ENCODE peak calls at places on chromosomes 11 and 22, in nine cellular contexts. Z, N, G, L, F, W, H, Y and E are unnamed samples.

GRCh38 chr22:26318975-26319374 is 110.1 kb upstream of the ASPHD2 start:
- DNase-seq in G (no peak), W (no peak), F (no peak), L (no peak), Z (no peak), Y (no peak), N (no peak), H (no peak), E (no peak)

GRCh38 chr11:10444725-10445286 is 10.3 kb upstream of the AMPD3 start:
- DNase-seq in L (no peak), F (no peak), H (no peak), N (no peak), W (no peak), Z (peak), Y (no peak), G (no peak), E (no peak)

GRCh38 chr22:38519453-38520250 is 13.5 kb upstream of the DDX17 start:
- DNase-seq in Y (no peak), F (no peak), G (no peak), N (no peak), Z (no peak), H (no peak), L (no peak), W (no peak), E (no peak)

GRCh38 chr11:11073996-11074395 is 216.1 kb upstream of the ZBED5 start:
- DNase-seq in L (no peak), H (no peak), Y (no peak), N (no peak), W (no peak), Z (no peak), F (no peak), G (no peak), E (no peak)

GRCh38 chr11:1831338-1832180 is 3.2 kb upstream of the SYT8 start:
- DNase-seq in Z (no peak), H (no peak), Y (no peak), W (no peak), N (no peak), L (no peak), G (no peak), F (no peak), E (no peak)

GRCh38 chr11:44366741-44367140 is 56.8 kb upstream of the ALX4 start:
- DNase-seq in N (no peak), H (no peak), F (no peak), W (no peak), L (peak), Y (no peak), G (no peak), Z (no peak), E (no peak)

GRCh38 chr11:69870772-69871171 is 51.6 kb upstream of the FGF3 start:
- DNase-seq in W (no peak), H (no peak), Z (no peak), N (no peak), L (no peak), Y (no peak), F (no peak), G (no peak), E (no peak)

GRCh38 chr11:68053117-68053516 is 14.3 kb downstream of the TCIRG1 start:
- DNase-seq in H (no peak), W (no peak), L (no peak), N (no peak), Z (no peak), Y (no peak), G (no peak), F (no peak), E (no peak)

GRCh38 chr22:49149721-49150608 is 677.7 kb downstream of the BRD1 start:
- DNase-seq in Z (no peak), H (no peak), L (no peak), F (no peak), W (no peak), Y (no peak), N (no peak), G (no peak), E (no peak)

GRCh38 chr11:120137187-120137610 is 714 bp downstream of the TRIM29 start:
- DNase-seq in W (no peak), Z (no peak), L (peak), N (no peak), F (no peak), G (peak), Y (no peak), H (no peak), E (peak)

GRCh38 chr11:27553186-27553585 is 46.6 kb upstream of the LIN7C start:
- DNase-seq in H (no peak), L (no peak), W (no peak), Z (no peak), G (no peak), N (no peak), F (no peak), Y (no peak), E (no peak)

GRCh38 chr11:69083531-69084247 is 35.0 kb downstream of the TPCN2 start:
- DNase-seq in Y (no peak), L (no peak), Z (no peak), N (no peak), H (no peak), W (no peak), F (no peak), G (no peak), E (no peak)

GRCh38 chr11:66529069-66529468 is 16.8 kb downstream of the ZDHHC24 start:
- DNase-seq in G (no peak), N (no peak), W (no peak), L (no peak), Z (no peak), F (no peak), Y (no peak), H (no peak), E (no peak)

GRCh38 chr11:77082838-77083552 is 16.2 kb downstream of the CAPN5 start:
- DNase-seq in Z (peak), Y (peak), W (no peak), N (no peak), F (no peak), G (peak), L (no peak), H (no peak), E (no peak)

GRCh38 chr22:28442264-28442950 is 237.2 kb downstream of the TTC28 start:
- DNase-seq in Y (peak), W (no peak), G (peak), F (no peak), L (peak), N (peak), Z (peak), H (no peak), E (peak)

GRCh38 chr11:58592760-58593472 is 14.1 kb downstream of the ZFP91 start:
- DNase-seq in W (no peak), Y (no peak), F (no peak), N (no peak), L (no peak), Z (no peak), H (no peak), G (no peak), E (no peak)

GRCh38 chr11:65604258-65604657 is 8.7 kb upstream of the KCNK7 start:
- DNase-seq in Y (no peak), H (no peak), W (no peak), Z (no peak), F (no peak), N (no peak), L (no peak), G (no peak), E (no peak)

GRCh38 chr11:126163074-126163700 is 48.3 kb downstream of the RPUSD4 start:
- DNase-seq in L (no peak), Y (no peak), Z (no peak), N (no peak), H (peak), F (peak), W (peak), G (no peak), E (no peak)

GRCh38 chr11:131615611-131616010 is 245.2 kb downstream of the NTM start:
- DNase-seq in F (no peak), W (no peak), G (no peak), Y (no peak), L (no peak), N (no peak), H (no peak), Z (no peak), E (no peak)

GRCh38 chr11:34756591-34756990 is 135.7 kb downstream of the EHF start:
- DNase-seq in W (no peak), Y (no peak), F (no peak), Z (no peak), N (no peak), H (no peak), L (no peak), G (no peak), E (no peak)

GRCh38 chr11:1070594-1071462 is 3.8 kb upstream of the MUC2 start:
- DNase-seq in G (no peak), W (no peak), H (no peak), Z (no peak), N (no peak), F (no peak), L (no peak), Y (peak), E (no peak)

GRCh38 chr22:27868738-27869282 is 50.2 kb downstream of the PITPNB start:
- DNase-seq in N (no peak), Z (no peak), Y (no peak), G (no peak), F (no peak), H (no peak), L (no peak), W (no peak), E (no peak)

GRCh38 chr11:12525466-12526055 is 148.2 kb downstream of the PARVA start:
- DNase-seq in G (no peak), W (no peak), N (no peak), L (no peak), F (no peak), H (no peak), Z (no peak), Y (no peak), E (no peak)

GRCh38 chr11:120890921-120891320 is 133.0 kb upstream of the TBCEL start:
- DNase-seq in L (no peak), Y (no peak), Z (no peak), N (no peak), W (no peak), F (no peak), G (no peak), H (no peak), E (no peak)

GRCh38 chr11:132941761-132942160 is 590.5 kb downstream of the OPCML start:
- DNase-seq in L (no peak), Y (no peak), G (no peak), Z (no peak), H (no peak), W (no peak), F (no peak), N (no peak), E (no peak)

GRCh38 chr11:94131363-94132115 is 2.9 kb downstream of the PANX1 start:
- DNase-seq in H (no peak), W (no peak), G (no peak), Z (no peak), L (no peak), N (no peak), F (no peak), Y (no peak), E (no peak)

GRCh38 chr11:43516316-43516820 is 157.6 kb downstream of the TTC17 start:
- DNase-seq in L (no peak), F (no peak), G (no peak), Y (no peak), Z (no peak), H (no peak), W (no peak), N (no peak), E (no peak)

GRCh38 chr22:24401824-24402434 is 25.5 kb upstream of the ADORA2A start:
- DNase-seq in F (no peak), G (no peak), L (no peak), N (no peak), Z (no peak), H (no peak), Y (no peak), W (no peak), E (no peak)

GRCh38 chr11:73939096-73939495 is 11.7 kb upstream of the DNAJB13 start:
- DNase-seq in W (no peak), L (no peak), G (no peak), N (no peak), Z (no peak), H (no peak), Y (no peak), F (no peak), E (no peak)

GRCh38 chr11:61787928-61788491 is 4.4 kb downstream of the TMEM258 start:
- DNase-seq in H (no peak), Z (peak), N (peak), W (no peak), Y (no peak), F (peak), G (peak), L (peak), E (no peak)

GRCh38 chr11:119751281-119752060 is 22.5 kb upstream of the NECTIN1 start:
- DNase-seq in F (no peak), W (no peak), L (no peak), N (no peak), H (no peak), Y (no peak), Z (peak), G (no peak), E (no peak)

GRCh38 chr11:75325713-75326438 is 25.6 kb downstream of the ARRB1 start:
- DNase-seq in H (peak), W (peak), G (peak), L (peak), Z (peak), Y (no peak), N (no peak), F (peak), E (no peak)

GRCh38 chr11:119375629-119376196 is 5.8 kb downstream of the USP2 start:
- DNase-seq in G (no peak), F (peak), L (peak), H (no peak), Y (no peak), W (no peak), Z (no peak), N (no peak), E (peak)

GRCh38 chr11:93017821-93018690 is 48.6 kb downstream of the MTNR1B start:
- DNase-seq in F (no peak), Z (no peak), W (no peak), Y (no peak), L (no peak), N (no peak), H (no peak), G (no peak), E (no peak)